ENCODE peak calls at places on chromosomes 4 and X, in eight cellular contexts. K is GM13976; H is dermis microvascular lymphatic vessel endothelial cell; A is neural crest cell; N is activated T-helper 1 cell treated with anti-CD3 and anti-CD28 coated beads, Interleukin-12 subunit alpha, Interleukin-12 subunit beta, Interleukin-2, Interleukin-4 antibody, amounts not matched to agents 30 ng/mL and 10 ng/mL and 1 ng/mL, durations not matched to agents 14 hours and 24 hours and 36 hours; D is activated CD4-positive, alpha-beta T cell treated with anti-CD3 and anti-CD28 coated beads, Interleukin-2, amount 50 U/mL, for 1 hour; U is GM13977; T is A172. B is an unnamed sample.
A peak's percentile ranks its signal among the peaks of the same experiment; 100 is the strongest.

GRCh38 chrX:37684426-37684825 is 1.2 kb upstream of the XK start:
- DNase-seq in K (no peak), H (no peak), A (no peak), N (no peak), D (no peak), U (no peak), T (no peak), B (no peak)

GRCh38 chr4:23945521-23946017 is 55.7 kb upstream of the PPARGC1A start:
- DNase-seq in K (no peak), H (no peak), A (no peak), N (no peak), D (no peak), U (no peak), T (peak; percentile 78), B (peak; percentile 5)

GRCh38 chr4:150232029-150232428 is 153.8 kb downstream of the DCLK2 start:
- DNase-seq in K (no peak), H (peak; percentile 88), A (no peak), N (no peak), D (no peak), U (no peak), T (no peak), B (no peak)

GRCh38 chr4:161359491-161359890 is 804.3 kb downstream of the FSTL5 start:
- DNase-seq in K (no peak), H (no peak), A (no peak), N (no peak), D (no peak), U (no peak), T (no peak), B (no peak)

GRCh38 chr4:122772311-122772710 is 39.8 kb downstream of the BBS12 start:
- DNase-seq in K (no peak), H (no peak), A (no peak), N (no peak), D (no peak), U (no peak), T (no peak), B (no peak)

GRCh38 chr4:113442821-113443220 is 318.7 kb downstream of the CAMK2D start:
- DNase-seq in K (no peak), H (no peak), A (no peak), N (no peak), D (no peak), U (no peak), T (peak; percentile 21), B (no peak)

GRCh38 chr4:150884625-150885024 is 130.5 kb downstream of the LRBA start:
- DNase-seq in K (no peak), H (no peak), A (no peak), N (no peak), D (no peak), U (no peak), T (no peak), B (no peak)

GRCh38 chr4:61772116-61772515 is 572.0 kb downstream of the ADGRL3 start:
- DNase-seq in K (no peak), H (no peak), A (no peak), N (no peak), D (no peak), U (no peak), T (peak; percentile 27), B (peak; percentile 1)

GRCh38 chr4:151485541-151486131 is 76.7 kb downstream of the FHIP1A start:
- DNase-seq in K (no peak), H (no peak), A (no peak), N (no peak), D (no peak), U (no peak), T (peak; percentile 76), B (no peak)

GRCh38 chr4:176778491-176778890 is 14.2 kb downstream of the VEGFC start:
- DNase-seq in K (no peak), H (peak; percentile 65), A (no peak), N (no peak), D (no peak), U (no peak), T (peak; percentile 67), B (no peak)

GRCh38 chr4:123350191-123350544 is 46.4 kb upstream of the SPRY1 start:
- DNase-seq in K (no peak), H (peak; percentile 48), A (no peak), N (no peak), D (no peak), U (no peak), T (no peak), B (no peak)

GRCh38 chr4:1792832-1793495 is at the start of gene FGFR3:
- DNase-seq in K (peak; percentile 93), H (peak; percentile 42), A (no peak), N (peak; percentile 28), D (peak; percentile 18), U (peak; percentile 97), T (no peak), B (peak; percentile 79)

GRCh38 chr4:55363618-55364420 is 17.8 kb downstream of the SRD5A3 start:
- DNase-seq in K (no peak), H (no peak), A (no peak), N (no peak), D (no peak), U (no peak), T (no peak), B (no peak)

B was measured in HTR-8/SVneo.